ENCODE peak calls at places on chromosome 21, in four cellular contexts. One of them, this sample, is unnamed.

GRCh38 chr21:43762303-43763128 is 13.6 kb downstream of the CSTB start:
- DNase-seq in H1: no peak
- DNase-seq in upper lobe of right lung: no peak
- DNase-seq in GM13976: no peak
- DNase-seq in this sample: no peak

GRCh38 chr21:44742418-44743153 is 31.2 kb upstream of the TSPEAR start:
- DNase-seq in H1: no peak
- DNase-seq in GM13976: no peak
- DNase-seq in upper lobe of right lung: no peak
- DNase-seq in this sample: no peak

GRCh38 chr21:46374761-46375389 is 50.9 kb downstream of the PCNT start:
- DNase-seq in GM13976: no peak
- DNase-seq in H1: no peak
- DNase-seq in upper lobe of right lung: no peak
- DNase-seq in this sample: no peak

GRCh38 chr21:20971296-20971921 is 26.8 kb upstream of the NCAM2 start:
- DNase-seq in upper lobe of right lung: no peak
- DNase-seq in H1: no peak
- DNase-seq in GM13976: peak
- DNase-seq in this sample: peak

GRCh38 chr21:46083271-46084040 is 14.5 kb upstream of the COL6A2 start:
- DNase-seq in GM13976: no peak
- DNase-seq in H1: no peak
- DNase-seq in upper lobe of right lung: peak
- DNase-seq in this sample: no peak

GRCh38 chr21:37784591-37785318 is 131.5 kb downstream of the KCNJ6 start:
- DNase-seq in GM13976: no peak
- DNase-seq in H1: no peak
- DNase-seq in upper lobe of right lung: no peak
- DNase-seq in this sample: no peak

GRCh38 chr21:46079357-46080170 is 18.3 kb upstream of the COL6A2 start:
- DNase-seq in H1: no peak
- DNase-seq in upper lobe of right lung: peak
- DNase-seq in GM13976: no peak
- DNase-seq in this sample: no peak

GRCh38 chr21:37878946-37879660 is 37.2 kb downstream of the KCNJ6 start:
- DNase-seq in GM13976: no peak
- DNase-seq in H1: no peak
- DNase-seq in upper lobe of right lung: no peak
- DNase-seq in this sample: no peak

GRCh38 chr21:45108808-45109800 is 34.7 kb downstream of the ADARB1 start:
- DNase-seq in GM13976: peak
- DNase-seq in upper lobe of right lung: no peak
- DNase-seq in H1: no peak
- DNase-seq in this sample: peak

DNA sequence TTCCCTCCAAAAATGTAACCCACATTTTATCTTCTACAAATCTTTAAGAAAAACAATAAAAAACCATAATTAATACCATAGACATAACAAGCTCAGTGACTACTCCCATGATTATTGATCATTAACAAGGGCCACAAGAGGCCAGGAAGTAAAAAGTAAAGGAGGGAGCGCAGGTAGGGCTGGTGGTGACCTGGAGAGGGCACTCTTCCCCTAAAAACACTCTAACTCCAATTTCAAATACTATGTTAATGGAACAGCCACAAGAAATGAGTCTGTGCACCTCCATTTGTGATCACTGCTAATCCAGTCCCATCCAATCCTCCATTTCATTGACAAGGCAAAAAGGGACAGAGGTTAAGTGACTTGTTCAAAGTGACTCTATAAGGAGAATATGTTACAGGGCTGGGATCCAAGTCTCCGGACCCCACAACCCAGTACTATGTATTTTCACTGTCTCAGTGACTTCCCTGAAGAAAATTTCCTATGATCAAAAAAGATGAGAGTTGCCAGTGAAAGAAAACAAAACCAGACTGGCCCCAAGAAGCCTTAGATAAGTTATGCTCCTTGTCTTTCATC is 41.2 kb upstream of the CFAP298 start:
- DNase-seq in upper lobe of right lung: no peak
- DNase-seq in GM13976: peak
- DNase-seq in H1: no peak
- DNase-seq in this sample: peak
- TF ChIP-seq CTCF in upper lobe of right lung: peak
- TF ChIP-seq CTCF in GM13976: peak
- TF ChIP-seq CTCF in H1: peak
- TF ChIP-seq CTCF in this sample: peak

GRCh38 chr21:25039461-25040380 is 567.6 kb downstream of the MRPL39 start:
- DNase-seq in GM13976: no peak
- DNase-seq in upper lobe of right lung: no peak
- DNase-seq in H1: no peak
- DNase-seq in this sample: no peak
- TF ChIP-seq CTCF in GM13976: peak
- TF ChIP-seq CTCF in upper lobe of right lung: no peak
- TF ChIP-seq CTCF in H1: peak
- TF ChIP-seq CTCF in this sample: no peak

GRCh38 chr21:24509131-24509530 is 1098.2 kb downstream of the MRPL39 start:
- DNase-seq in upper lobe of right lung: no peak
- DNase-seq in GM13976: no peak
- DNase-seq in H1: no peak
- DNase-seq in this sample: no peak

GRCh38 chr21:24514081-24514733 is 1093.1 kb downstream of the MRPL39 start:
- DNase-seq in H1: no peak
- DNase-seq in GM13976: no peak
- DNase-seq in upper lobe of right lung: no peak
- DNase-seq in this sample: no peak
- TF ChIP-seq CTCF in H1: no peak
- TF ChIP-seq CTCF in GM13976: peak
- TF ChIP-seq CTCF in upper lobe of right lung: peak
- TF ChIP-seq CTCF in this sample: peak

GRCh38 chr21:18950045-18950740 is 546.6 kb upstream of the TMPRSS15 start:
- DNase-seq in GM13976: no peak
- DNase-seq in upper lobe of right lung: no peak
- DNase-seq in H1: no peak
- DNase-seq in this sample: no peak

GRCh38 chr21:18954415-18954972 is 550.9 kb upstream of the TMPRSS15 start:
- DNase-seq in H1: no peak
- DNase-seq in upper lobe of right lung: no peak
- DNase-seq in GM13976: no peak
- DNase-seq in this sample: no peak

DNA sequence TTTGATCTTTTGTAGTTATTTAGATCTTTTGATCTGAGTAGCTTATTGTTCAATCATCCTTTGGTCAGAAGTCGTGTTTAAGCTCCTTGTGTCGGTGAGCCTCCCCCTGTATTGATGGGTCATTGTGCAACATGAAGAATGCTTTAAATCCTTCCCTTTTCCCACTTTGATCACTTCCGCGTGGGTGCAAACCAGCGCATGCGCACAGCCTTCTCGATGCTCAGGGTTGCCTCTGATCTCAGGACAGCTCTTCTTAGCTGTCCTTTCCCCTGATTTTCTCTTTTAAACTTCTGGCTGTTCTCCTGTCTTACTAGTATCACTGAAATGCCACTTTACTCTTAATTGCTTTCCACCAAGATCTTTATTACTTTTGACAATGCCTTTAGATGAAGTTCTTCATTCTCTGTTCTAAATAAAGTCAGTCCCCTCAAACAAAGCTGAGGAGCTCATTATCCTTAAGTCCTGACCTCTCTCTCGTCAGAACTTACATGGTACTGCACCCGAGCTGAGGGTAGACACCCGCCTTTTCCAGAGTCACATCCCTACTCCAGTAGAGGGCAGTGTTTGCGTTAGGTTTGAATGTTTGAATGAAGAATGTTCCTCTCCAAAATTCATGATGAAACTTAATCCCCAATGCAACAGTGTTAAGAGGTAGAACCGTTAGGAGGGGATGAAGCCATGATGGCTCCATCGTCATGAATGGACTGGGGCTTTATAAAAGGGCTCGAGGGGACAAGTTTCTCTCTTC is 547.9 kb upstream of the TMPRSS15 start:
- DNase-seq in upper lobe of right lung: no peak
- DNase-seq in H1: peak
- DNase-seq in GM13976: no peak
- DNase-seq in this sample: peak
- TF ChIP-seq CTCF in upper lobe of right lung: peak
- TF ChIP-seq CTCF in H1: peak
- TF ChIP-seq CTCF in GM13976: no peak
- TF ChIP-seq CTCF in this sample: peak

GRCh38 chr21:31663584-31664249 is 4.2 kb downstream of the SOD1 start:
- DNase-seq in H1: no peak
- DNase-seq in upper lobe of right lung: no peak
- DNase-seq in GM13976: no peak
- DNase-seq in this sample: no peak

GRCh38 chr21:31660134-31660565 is 657 bp downstream of the SOD1 start:
- DNase-seq in H1: no peak
- DNase-seq in upper lobe of right lung: no peak
- DNase-seq in GM13976: peak
- DNase-seq in this sample: peak

GRCh38 chr21:31656199-31657095 is 3.0 kb upstream of the SOD1 start:
- DNase-seq in upper lobe of right lung: no peak
- DNase-seq in GM13976: no peak
- DNase-seq in H1: no peak
- DNase-seq in this sample: peak

GRCh38 chr21:31658053-31658452 is 1.4 kb upstream of the SOD1 start:
- DNase-seq in upper lobe of right lung: no peak
- DNase-seq in GM13976: no peak
- DNase-seq in H1: no peak
- DNase-seq in this sample: no peak

DNA sequence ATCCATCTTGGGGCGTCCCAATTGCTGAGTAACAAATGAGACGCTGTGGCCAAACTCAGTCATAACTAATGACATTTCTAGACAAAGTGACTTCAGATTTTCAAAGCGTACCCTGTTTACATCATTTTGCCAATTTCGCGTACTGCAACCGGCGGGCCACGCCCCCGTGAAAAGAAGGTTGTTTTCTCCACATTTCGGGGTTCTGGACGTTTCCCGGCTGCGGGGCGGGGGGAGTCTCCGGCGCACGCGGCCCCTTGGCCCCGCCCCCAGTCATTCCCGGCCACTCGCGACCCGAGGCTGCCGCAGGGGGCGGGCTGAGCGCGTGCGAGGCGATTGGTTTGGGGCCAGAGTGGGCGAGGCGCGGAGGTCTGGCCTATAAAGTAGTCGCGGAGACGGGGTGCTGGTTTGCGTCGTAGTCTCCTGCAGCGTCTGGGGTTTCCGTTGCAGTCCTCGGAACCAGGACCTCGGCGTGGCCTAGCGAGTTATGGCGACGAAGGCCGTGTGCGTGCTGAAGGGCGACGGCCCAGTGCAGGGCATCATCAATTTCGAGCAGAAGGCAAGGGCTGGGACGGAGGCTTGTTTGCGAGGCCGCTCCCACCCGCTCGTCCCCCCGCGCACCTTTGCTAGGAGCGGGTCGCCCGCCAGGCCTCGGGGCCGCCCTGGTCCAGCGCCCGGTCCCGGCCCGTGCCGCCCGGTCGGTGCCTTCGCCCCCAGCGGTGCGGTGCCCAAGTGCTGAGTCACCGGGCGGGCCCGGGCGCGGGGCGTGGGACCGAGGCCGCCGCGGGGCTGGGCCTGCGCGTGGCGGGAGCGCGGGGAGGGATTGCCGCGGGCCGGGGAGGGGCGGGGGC is at the start of gene SOD1:
- DNase-seq in H1: peak
- DNase-seq in upper lobe of right lung: peak
- DNase-seq in GM13976: peak
- DNase-seq in this sample: peak
- TF ChIP-seq CTCF in H1: no peak
- TF ChIP-seq CTCF in upper lobe of right lung: peak
- TF ChIP-seq CTCF in GM13976: no peak
- TF ChIP-seq CTCF in this sample: no peak

GRCh38 chr21:25573409-25574206 is 33.7 kb downstream of the MRPL39 start:
- DNase-seq in H1: no peak
- DNase-seq in GM13976: no peak
- DNase-seq in upper lobe of right lung: no peak
- DNase-seq in this sample: peak
- TF ChIP-seq CTCF in H1: no peak
- TF ChIP-seq CTCF in GM13976: no peak
- TF ChIP-seq CTCF in upper lobe of right lung: no peak
- TF ChIP-seq CTCF in this sample: no peak

GRCh38 chr21:39367783-39368182 is 18.9 kb upstream of the HMGN1 start:
- DNase-seq in GM13976: no peak
- DNase-seq in H1: no peak
- DNase-seq in upper lobe of right lung: no peak
- DNase-seq in this sample: no peak

GRCh38 chr21:39377444-39378050 is 28.7 kb upstream of the HMGN1 start:
- DNase-seq in upper lobe of right lung: no peak
- DNase-seq in GM13976: peak
- DNase-seq in H1: no peak
- DNase-seq in this sample: no peak

GRCh38 chr21:39375446-39375845 is 26.6 kb upstream of the HMGN1 start:
- DNase-seq in upper lobe of right lung: no peak
- DNase-seq in GM13976: no peak
- DNase-seq in H1: no peak
- DNase-seq in this sample: no peak

GRCh38 chr21:39374046-39374445 is 25.2 kb upstream of the HMGN1 start:
- DNase-seq in H1: no peak
- DNase-seq in GM13976: peak
- DNase-seq in upper lobe of right lung: no peak
- DNase-seq in this sample: no peak

GRCh38 chr21:39373634-39374033 is 24.7 kb upstream of the HMGN1 start:
- DNase-seq in GM13976: peak
- DNase-seq in upper lobe of right lung: no peak
- DNase-seq in H1: no peak
- DNase-seq in this sample: no peak
- TF ChIP-seq CTCF in GM13976: no peak
- TF ChIP-seq CTCF in upper lobe of right lung: peak
- TF ChIP-seq CTCF in H1: no peak
- TF ChIP-seq CTCF in this sample: no peak

GRCh38 chr21:42641311-42642218 is 11.9 kb upstream of the PDE9A start:
- DNase-seq in upper lobe of right lung: no peak
- DNase-seq in H1: no peak
- DNase-seq in GM13976: no peak
- DNase-seq in this sample: no peak
- TF ChIP-seq CTCF in upper lobe of right lung: no peak
- TF ChIP-seq CTCF in H1: no peak
- TF ChIP-seq CTCF in GM13976: no peak
- TF ChIP-seq CTCF in this sample: no peak

DNA sequence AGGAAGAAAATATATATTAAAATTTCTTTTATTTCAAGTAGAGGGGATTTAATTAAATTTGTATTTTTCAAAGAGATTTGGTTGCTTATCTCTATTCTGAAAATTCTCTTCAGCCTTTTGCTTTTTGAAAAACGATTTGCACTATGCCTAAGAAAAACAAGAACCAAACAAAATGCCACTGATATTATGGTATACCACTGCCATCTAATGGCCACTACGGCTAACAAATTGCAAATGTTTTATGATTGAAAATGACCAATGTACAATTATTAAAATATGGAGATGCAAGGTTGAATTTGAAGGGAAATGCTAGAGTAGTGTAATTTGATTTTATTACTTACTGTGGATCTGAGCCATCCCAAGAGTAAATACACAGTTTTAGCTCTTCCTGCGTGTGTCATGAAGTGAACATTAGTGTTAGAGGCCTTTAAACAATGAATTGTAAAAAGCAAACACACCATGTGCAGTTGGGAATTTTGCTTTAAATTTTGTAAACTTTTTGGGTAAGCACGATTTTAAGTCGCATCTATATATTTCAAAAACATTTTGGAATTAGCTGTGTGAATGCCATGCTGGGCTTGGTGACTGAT is 137.4 kb upstream of the USP25 start:
- DNase-seq in upper lobe of right lung: no peak
- DNase-seq in H1: no peak
- DNase-seq in GM13976: peak
- DNase-seq in this sample: no peak
- TF ChIP-seq CTCF in upper lobe of right lung: peak
- TF ChIP-seq CTCF in H1: peak
- TF ChIP-seq CTCF in GM13976: peak
- TF ChIP-seq CTCF in this sample: peak